ENCODE peak calls at places on chromosomes 16 and 17, in seven cellular contexts. I is activated T-helper 1 cell treated with anti-CD3 and anti-CD28 coated beads, Interleukin-12 subunit alpha, Interleukin-12 subunit beta, Interleukin-2, Interleukin-4 antibody, amounts not matched to agents 30 ng/mL and 10 ng/mL and 1 ng/mL, durations not matched to agents 14 hours and 24 hours and 36 hours; P is EH; H is CMK; E is cardiac fibroblast; B is KG1; N is PC-3. Q is an unnamed sample.

GRCh38 chr17:42049834-42050359 is 504 bp downstream of the C17orf113 start:
- DNase-seq in I (no peak), P (peak), E (no peak), B (no peak), H (no peak), N (no peak), Q (no peak)

GRCh38 chr17:935485-935884 is 44.1 kb downstream of the NXN start:
- DNase-seq in E (no peak), P (no peak), B (no peak), I (no peak), N (peak), H (no peak), Q (no peak)

GRCh38 chr17:73639926-73640325 is 4.3 kb downstream of the SDK2 start:
- DNase-seq in E (no peak), B (no peak), N (peak), I (no peak), H (no peak), P (no peak), Q (no peak)

GRCh38 chr17:10226930-10227695 is 28.7 kb upstream of the GAS7 start:
- DNase-seq in B (no peak), H (peak), I (peak), E (peak), N (peak), P (peak), Q (peak)

GRCh38 chr16:63617047-63617989 is 1504.5 kb downstream of the CDH11 start:
- DNase-seq in P (no peak), H (no peak), I (no peak), B (no peak), N (no peak), E (no peak), Q (no peak)

GRCh38 chr17:42783062-42783777 is 2.8 kb downstream of the WNK4 start:
- DNase-seq in N (peak), H (no peak), E (peak), I (no peak), P (peak), B (no peak), Q (peak)

GRCh38 chr17:80688994-80689635 is 144.5 kb downstream of the RPTOR start:
- DNase-seq in H (peak), I (no peak), B (no peak), N (no peak), E (no peak), P (no peak), Q (no peak)

GRCh38 chr17:76816590-76817135 is 51.5 kb upstream of the MGAT5B start:
- DNase-seq in E (peak), N (peak), B (peak), P (peak), H (peak), I (peak), Q (peak)

GRCh38 chr16:50209548-50210265 is 56.6 kb downstream of the TENT4B start:
- DNase-seq in B (no peak), E (no peak), N (no peak), I (no peak), P (no peak), H (no peak), Q (no peak)

GRCh38 chr16:89122322-89122831 is 28.7 kb downstream of the ACSF3 start:
- DNase-seq in P (no peak), H (no peak), N (no peak), I (no peak), E (no peak), B (no peak), Q (no peak)

GRCh38 chr16:86512301-86512859 is 2.1 kb downstream of the FOXF1 start:
- DNase-seq in P (peak), H (no peak), E (no peak), I (no peak), N (no peak), B (no peak), Q (no peak)

GRCh38 chr17:81057079-81057730 is 22.3 kb downstream of the BAIAP2 start:
- DNase-seq in B (no peak), H (peak), I (no peak), P (peak), E (peak), N (peak), Q (peak)

GRCh38 chr17:57740225-57740528 is 4.9 kb downstream of the CCDC182 start:
- DNase-seq in P (no peak), H (no peak), N (no peak), B (no peak), I (no peak), E (no peak), Q (no peak)

GRCh38 chr16:85350973-85351372 is 238.7 kb upstream of the CIBAR2 start:
- DNase-seq in B (no peak), N (peak), P (peak), I (no peak), H (no peak), E (peak), Q (peak)

GRCh38 chr16:69131749-69132423 is 502 bp downstream of the CHTF8 start:
- DNase-seq in I (peak), N (peak), E (peak), H (peak), B (peak), P (peak), Q (peak)